ENCODE peak calls at places on chromosome 14, in six cellular contexts. B is Peyer's patch, G is prostate gland, T is transverse colon, U is MM.1S, P is HCT116. X is an unnamed sample.

GRCh38 chr14:101875726-101876268 is 88.6 kb upstream of the DYNC1H1 start:
- DNase-seq in B (no peak), G (no peak), T (no peak), U (peak), P (no peak), X (no peak)

GRCh38 chr14:43894534-43894933 is 612.5 kb downstream of the FSCB start:
- DNase-seq in B (no peak), G (no peak), T (no peak), U (peak), P (peak), X (no peak)

GRCh38 chr14:37153483-37153882 is 18.9 kb downstream of the SLC25A21 start:
- DNase-seq in B (no peak), G (no peak), T (no peak), U (no peak), P (no peak), X (no peak)

GRCh38 chr14:74913986-74914573 is 9.0 kb downstream of the RPS6KL1 start:
- DNase-seq in B (no peak), G (peak), T (peak), U (no peak), P (peak), X (no peak)

GRCh38 chr14:94047581-94047980 is 21.4 kb downstream of the OTUB2 start:
- DNase-seq in B (no peak), G (no peak), T (no peak), U (no peak), P (no peak), X (no peak)

GRCh38 chr14:56137842-56138241 is 19.6 kb downstream of the PELI2 start:
- DNase-seq in B (no peak), G (no peak), T (no peak), U (no peak), P (no peak), X (no peak)

GRCh38 chr14:73457050-73457934 is 1.1 kb downstream of the NUMB start:
- DNase-seq in B (no peak), G (peak), T (no peak), U (no peak), P (no peak), X (no peak)

GRCh38 chr14:99038401-99038800 is 233.6 kb downstream of the BCL11B start:
- DNase-seq in B (no peak), G (no peak), T (no peak), U (no peak), P (no peak), X (no peak)

DNA sequence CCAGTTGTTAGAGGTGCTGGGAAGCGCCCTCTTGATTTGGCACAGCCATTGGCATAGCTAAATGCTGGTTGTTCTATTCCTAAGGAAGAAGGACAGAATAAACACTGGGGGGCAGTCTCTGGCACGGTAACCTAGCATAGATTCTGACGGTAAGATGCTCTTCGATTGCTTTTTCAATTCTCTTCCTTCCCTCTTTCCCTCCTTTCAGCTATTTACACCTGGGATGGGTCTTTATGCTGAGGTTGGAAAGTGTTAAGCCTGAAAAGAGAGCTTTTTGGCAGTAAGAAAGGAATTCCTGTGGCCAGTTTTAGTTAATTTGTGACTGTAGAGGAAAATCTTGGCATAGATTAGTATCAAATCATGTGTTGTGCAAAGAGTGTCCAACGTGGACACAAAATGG is 162.8 kb downstream of the SNAPC1 start:
- DNase-seq in B (peak), G (no peak), T (no peak), U (no peak), P (peak), X (no peak)
- TF ChIP-seq CTCF in B (no peak), G (no peak), T (no peak), U (no peak), P (no peak), X (no peak)

DNA sequence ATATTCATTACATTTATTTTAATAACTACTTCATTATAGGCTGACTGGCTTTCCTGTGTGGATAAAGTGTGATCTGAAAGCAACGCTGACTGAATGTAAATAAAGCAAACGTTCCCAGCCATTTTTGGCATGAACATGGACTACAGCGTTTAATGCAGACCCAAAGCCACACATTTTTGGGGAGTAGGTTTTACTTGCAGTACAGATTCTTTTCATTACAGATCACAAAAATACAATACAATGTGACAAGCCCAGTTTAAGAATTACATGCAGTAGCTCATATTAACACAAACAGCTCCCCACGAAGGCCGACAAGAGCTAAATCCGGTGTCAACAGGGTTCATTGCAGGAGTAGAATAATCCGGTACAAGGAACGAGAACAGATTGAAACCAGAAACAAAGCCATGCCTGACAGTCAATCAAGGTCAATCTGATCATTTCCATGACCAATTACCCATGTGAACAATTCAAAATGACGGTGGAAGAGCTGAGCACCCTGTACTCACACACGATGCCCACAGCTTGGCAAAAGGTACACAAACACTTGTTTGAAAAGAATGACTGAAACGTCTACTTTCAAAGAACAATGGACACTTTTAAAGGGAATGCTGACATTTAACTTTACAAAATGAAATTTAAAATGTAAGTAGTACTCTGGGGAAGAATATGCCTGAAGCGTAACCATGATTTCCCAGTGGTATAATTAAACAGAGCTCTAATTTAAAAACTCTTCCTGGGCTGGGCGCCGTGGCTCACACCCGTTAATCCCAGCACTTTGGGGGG is 5.3 kb downstream of the BAG5 start:
- DNase-seq in B (no peak), G (no peak), T (no peak), U (no peak), P (no peak), X (no peak)
- H3K27ac ChIP-seq in B (no peak), G (peak), T (peak), U (no peak), P (no peak), X (no peak)

DNA sequence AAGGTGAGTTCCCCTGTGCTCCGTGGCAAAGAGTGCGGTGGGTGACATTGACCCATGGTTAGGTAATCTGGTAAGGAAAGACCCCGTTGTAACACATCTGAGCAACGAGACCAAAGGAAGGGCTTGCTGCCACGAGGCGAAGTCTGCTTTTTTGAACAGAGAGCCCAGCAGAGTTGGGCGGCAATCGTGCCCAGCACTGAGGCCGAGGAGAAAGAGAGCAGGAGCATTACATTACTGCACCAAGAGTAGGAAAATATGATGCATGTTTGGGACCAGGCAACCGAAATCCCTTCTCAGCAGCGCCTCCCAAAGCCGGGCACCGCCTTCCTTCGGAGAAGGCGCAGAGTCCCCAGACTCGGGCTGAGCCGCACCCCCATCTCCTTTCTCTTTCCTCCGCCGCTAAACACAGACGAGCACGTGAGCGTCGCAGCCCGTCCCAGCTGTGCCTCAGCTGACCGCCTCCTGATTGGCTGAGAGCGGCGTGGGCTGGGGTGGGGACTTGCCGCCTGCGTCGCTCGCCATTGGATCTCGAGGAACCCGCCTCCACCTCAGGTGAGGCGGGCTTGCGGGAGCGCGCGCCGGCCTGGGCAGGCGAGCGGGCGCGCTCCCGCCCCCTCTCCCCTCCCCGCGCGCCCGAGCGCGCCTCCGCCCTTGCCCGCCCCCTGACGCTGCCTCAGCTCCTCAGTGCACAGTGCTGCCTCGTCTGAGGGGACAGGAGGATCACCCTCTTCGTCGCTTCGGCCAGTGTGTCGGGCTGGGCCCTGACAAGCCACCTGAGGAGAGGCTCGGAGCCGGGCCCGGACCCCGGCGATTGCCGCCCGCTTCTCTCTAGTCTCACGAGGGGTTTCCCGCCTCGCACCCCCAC is at the start of gene HIF1A:
- DNase-seq in B (peak), G (peak), T (peak), U (peak), P (peak), X (peak)
- TF ChIP-seq CTCF in B (no peak), G (peak), T (no peak), U (no peak), P (no peak), X (no peak)

DNA sequence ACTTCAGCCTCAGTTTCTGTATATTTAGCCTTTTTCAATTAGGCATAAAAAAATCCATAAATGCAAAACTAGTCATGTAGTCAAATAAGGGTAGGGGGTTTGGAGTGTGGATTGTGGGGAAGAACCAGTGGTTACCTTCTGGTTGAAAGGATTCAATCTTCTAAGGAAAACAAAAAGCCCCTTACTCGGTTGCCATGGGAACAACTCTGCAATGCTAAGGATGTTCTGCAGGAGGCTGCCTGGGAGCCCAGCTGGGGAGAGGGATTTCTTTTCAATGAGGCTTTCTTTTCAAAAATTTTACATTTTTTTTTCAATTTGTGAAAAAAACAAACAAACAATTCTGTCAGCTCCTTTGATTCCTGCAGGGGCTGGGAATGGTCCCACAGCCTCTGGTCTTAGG is 67.2 kb downstream of the SLC8A3 start:
- DNase-seq in B (no peak), G (no peak), T (no peak), U (no peak), P (no peak), X (no peak)
- H3K27ac ChIP-seq in B (no peak), G (no peak), T (no peak), U (no peak), P (no peak), X (no peak)

GRCh38 chr14:90204516-90204915 is 51.8 kb upstream of the PSMC1 start:
- DNase-seq in B (no peak), G (no peak), T (no peak), U (no peak), P (no peak), X (no peak)

GRCh38 chr14:90198541-90198940 is 57.8 kb upstream of the PSMC1 start:
- DNase-seq in B (no peak), G (no peak), T (no peak), U (no peak), P (no peak), X (no peak)

DNA sequence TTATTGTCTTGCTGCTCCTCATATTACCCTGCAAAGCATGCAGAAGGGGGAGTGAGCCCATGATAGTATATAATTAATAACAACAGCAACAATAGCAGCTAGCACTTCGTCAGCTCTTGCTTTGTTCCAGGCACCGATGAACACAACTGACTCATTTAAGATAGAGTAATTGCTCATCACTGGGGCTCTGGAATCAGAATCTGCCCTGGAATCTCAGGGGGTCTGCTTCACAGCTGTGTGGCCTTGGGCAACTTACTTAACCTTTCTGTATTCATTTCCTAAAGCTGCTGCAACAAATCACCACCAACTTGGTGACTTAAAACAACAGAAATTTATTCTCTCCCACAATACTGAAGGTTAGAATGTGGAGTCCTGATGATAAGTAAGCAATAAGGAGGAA is 55.0 kb upstream of the PSMC1 start:
- DNase-seq in B (no peak), G (no peak), T (no peak), U (no peak), P (no peak), X (no peak)
- TF ChIP-seq CTCF in B (no peak), G (no peak), T (no peak), U (no peak), P (no peak), X (no peak)

DNA sequence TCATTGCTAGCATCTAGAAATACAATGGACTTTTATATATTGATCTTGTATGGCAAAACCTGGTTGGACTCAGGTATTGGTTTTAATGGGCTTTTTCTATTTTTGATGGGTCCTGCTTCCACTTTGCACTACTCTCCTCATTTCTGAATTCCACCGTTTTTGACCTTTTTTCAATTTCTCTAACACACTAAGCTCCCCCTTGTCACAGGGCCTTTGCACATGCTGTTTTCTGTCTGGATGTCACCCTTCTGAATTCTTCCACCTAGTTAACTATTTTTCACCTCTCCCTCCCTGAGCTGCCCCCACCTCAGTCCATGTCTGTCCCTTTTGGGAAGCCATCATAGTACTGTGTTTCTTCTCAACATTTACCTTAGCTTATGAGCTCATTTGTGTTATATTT is 112.7 kb upstream of the FRMD6 start:
- DNase-seq in B (no peak), G (no peak), T (no peak), U (no peak), P (no peak), X (no peak)
- H3K27ac ChIP-seq in B (no peak), G (no peak), T (no peak), U (no peak), P (no peak), X (no peak)

GRCh38 chr14:21768875-21769257 is 95.2 kb upstream of the OR4E1 start:
- DNase-seq in B (no peak), G (no peak), T (no peak), U (peak), P (no peak), X (no peak)

GRCh38 chr14:21771671-21772070 is 98.1 kb upstream of the OR4E1 start:
- DNase-seq in B (no peak), G (peak), T (no peak), U (no peak), P (no peak), X (no peak)

GRCh38 chr14:21768116-21768874 is 94.7 kb upstream of the OR4E1 start:
- DNase-seq in B (no peak), G (no peak), T (no peak), U (peak), P (peak), X (no peak)
- TF ChIP-seq CTCF in B (no peak), G (peak), T (peak), U (peak), P (peak), X (peak)

GRCh38 chr14:22808388-22809209 is 6.6 kb downstream of the SLC7A7 start:
- DNase-seq in B (no peak), G (no peak), T (no peak), U (no peak), P (no peak), X (no peak)
- H3K27ac ChIP-seq in B (no peak), G (no peak), T (no peak), U (no peak), P (no peak), X (no peak)

GRCh38 chr14:89185919-89186849 is 230.8 kb downstream of the FOXN3 start:
- DNase-seq in B (no peak), G (peak), T (no peak), U (no peak), P (peak), X (no peak)
- TF ChIP-seq CTCF in B (no peak), G (no peak), T (no peak), U (no peak), P (no peak), X (no peak)

GRCh38 chr14:106286697-106287290 is 760.4 kb downstream of the TMEM121 start:
- DNase-seq in B (no peak), G (no peak), T (no peak), U (no peak), P (no peak), X (no peak)

GRCh38 chr14:106287506-106287905 is 761.1 kb downstream of the TMEM121 start:
- DNase-seq in B (no peak), G (no peak), T (no peak), U (no peak), P (no peak), X (no peak)

GRCh38 chr14:106294324-106294723 is 767.9 kb downstream of the TMEM121 start:
- DNase-seq in B (no peak), G (no peak), T (no peak), U (no peak), P (no peak), X (no peak)

GRCh38 chr14:106291626-106292025 is 765.2 kb downstream of the TMEM121 start:
- DNase-seq in B (no peak), G (no peak), T (no peak), U (no peak), P (no peak), X (no peak)
- H3K27ac ChIP-seq in B (no peak), G (no peak), T (no peak), U (no peak), P (no peak), X (no peak)